ENCODE peak calls at places on chromosomes 2 and 18, in six cellular contexts. One of them, this sample, is unnamed.
A peak's percentile ranks its signal among the peaks of the same experiment; 100 is the strongest.

GRCh38 chr2:74440378-74441110 is 1.2 kb downstream of the RTKN start:
- DNase-seq in CD8-positive, alpha-beta T cell: peak; percentile 45
- DNase-seq in psoas muscle: peak; percentile 92
- DNase-seq in OCI-LY7: peak; percentile 58
- DNase-seq in endothelial cell of umbilical vein: peak; percentile 89
- DNase-seq in IMR-90: peak; percentile 81
- DNase-seq in this sample: no peak

GRCh38 chr2:119580550-119581072 is 36.4 kb downstream of the CFAP221 start:
- DNase-seq in IMR-90: no peak
- DNase-seq in OCI-LY7: no peak
- DNase-seq in psoas muscle: no peak
- DNase-seq in endothelial cell of umbilical vein: no peak
- DNase-seq in CD8-positive, alpha-beta T cell: no peak
- DNase-seq in this sample: no peak

GRCh38 chr2:186917866-186918265 is 68.9 kb upstream of the ZSWIM2 start:
- DNase-seq in psoas muscle: no peak
- DNase-seq in CD8-positive, alpha-beta T cell: no peak
- DNase-seq in endothelial cell of umbilical vein: no peak
- DNase-seq in IMR-90: no peak
- DNase-seq in OCI-LY7: no peak
- DNase-seq in this sample: no peak

GRCh38 chr18:65725421-65726050 is 25.3 kb upstream of the CDH7 start:
- DNase-seq in IMR-90: no peak
- DNase-seq in endothelial cell of umbilical vein: no peak
- DNase-seq in OCI-LY7: no peak
- DNase-seq in psoas muscle: no peak
- DNase-seq in CD8-positive, alpha-beta T cell: no peak
- DNase-seq in this sample: no peak

GRCh38 chr2:239459581-239459980 is 58.8 kb upstream of the HDAC4 start:
- DNase-seq in CD8-positive, alpha-beta T cell: no peak
- DNase-seq in endothelial cell of umbilical vein: no peak
- DNase-seq in IMR-90: no peak
- DNase-seq in OCI-LY7: no peak
- DNase-seq in psoas muscle: no peak
- DNase-seq in this sample: no peak

GRCh38 chr2:62814132-62814531 is 108.6 kb downstream of the EHBP1 start:
- DNase-seq in CD8-positive, alpha-beta T cell: no peak
- DNase-seq in psoas muscle: no peak
- DNase-seq in OCI-LY7: no peak
- DNase-seq in IMR-90: peak; percentile 76
- DNase-seq in endothelial cell of umbilical vein: no peak
- DNase-seq in this sample: no peak

GRCh38 chr2:26571316-26571715 is 69.8 kb downstream of the CIB4 start:
- DNase-seq in psoas muscle: no peak
- DNase-seq in endothelial cell of umbilical vein: no peak
- DNase-seq in CD8-positive, alpha-beta T cell: no peak
- DNase-seq in OCI-LY7: no peak
- DNase-seq in IMR-90: no peak
- DNase-seq in this sample: no peak

GRCh38 chr2:196040218-196040617 is 28.4 kb downstream of the DNAH7 start:
- DNase-seq in psoas muscle: no peak
- DNase-seq in IMR-90: no peak
- DNase-seq in CD8-positive, alpha-beta T cell: no peak
- DNase-seq in OCI-LY7: no peak
- DNase-seq in endothelial cell of umbilical vein: no peak
- DNase-seq in this sample: no peak

GRCh38 chr2:20525041-20526035 is 78.5 kb downstream of the RHOB start:
- DNase-seq in IMR-90: peak; percentile 68
- DNase-seq in CD8-positive, alpha-beta T cell: no peak
- DNase-seq in psoas muscle: peak; percentile 83
- DNase-seq in endothelial cell of umbilical vein: no peak
- DNase-seq in OCI-LY7: no peak
- DNase-seq in this sample: peak; percentile 78

GRCh38 chr2:132606649-132607048 is 63.4 kb downstream of the LYPD1 start:
- DNase-seq in endothelial cell of umbilical vein: no peak
- DNase-seq in psoas muscle: no peak
- DNase-seq in IMR-90: no peak
- DNase-seq in CD8-positive, alpha-beta T cell: no peak
- DNase-seq in OCI-LY7: no peak
- DNase-seq in this sample: no peak

GRCh38 chr2:1055014-1055595 is 104.5 kb downstream of the SNTG2 start:
- DNase-seq in psoas muscle: no peak
- DNase-seq in CD8-positive, alpha-beta T cell: no peak
- DNase-seq in endothelial cell of umbilical vein: no peak
- DNase-seq in OCI-LY7: no peak
- DNase-seq in IMR-90: peak; percentile 93
- DNase-seq in this sample: no peak

GRCh38 chr18:26617151-26617554 is 68.8 kb upstream of the KCTD1 start:
- DNase-seq in CD8-positive, alpha-beta T cell: no peak
- DNase-seq in IMR-90: peak; percentile 90
- DNase-seq in endothelial cell of umbilical vein: no peak
- DNase-seq in psoas muscle: no peak
- DNase-seq in OCI-LY7: no peak
- DNase-seq in this sample: no peak

GRCh38 chr2:71720283-71720560 is 266.9 kb downstream of the DYSF start:
- DNase-seq in endothelial cell of umbilical vein: no peak
- DNase-seq in psoas muscle: no peak
- DNase-seq in CD8-positive, alpha-beta T cell: no peak
- DNase-seq in IMR-90: no peak
- DNase-seq in OCI-LY7: no peak
- DNase-seq in this sample: no peak

GRCh38 chr18:37483221-37483971 is 82.2 kb downstream of the CELF4 start:
- DNase-seq in CD8-positive, alpha-beta T cell: no peak
- DNase-seq in IMR-90: peak; percentile 25
- DNase-seq in psoas muscle: no peak
- DNase-seq in endothelial cell of umbilical vein: peak; percentile 7
- DNase-seq in OCI-LY7: no peak
- DNase-seq in this sample: no peak

GRCh38 chr2:234595829-234596228 is 98.9 kb upstream of the ARL4C start:
- DNase-seq in IMR-90: peak; percentile 97
- DNase-seq in OCI-LY7: no peak
- DNase-seq in endothelial cell of umbilical vein: no peak
- DNase-seq in psoas muscle: no peak
- DNase-seq in CD8-positive, alpha-beta T cell: no peak
- DNase-seq in this sample: no peak

GRCh38 chr2:17857016-17857415 is 21.5 kb upstream of the KCNS3 start:
- DNase-seq in IMR-90: peak; percentile 18
- DNase-seq in endothelial cell of umbilical vein: no peak
- DNase-seq in OCI-LY7: no peak
- DNase-seq in CD8-positive, alpha-beta T cell: no peak
- DNase-seq in psoas muscle: no peak
- DNase-seq in this sample: no peak

GRCh38 chr2:187434342-187434785 is 13.7 kb downstream of the CALCRL start:
- DNase-seq in CD8-positive, alpha-beta T cell: no peak
- DNase-seq in OCI-LY7: no peak
- DNase-seq in endothelial cell of umbilical vein: peak; percentile 64
- DNase-seq in IMR-90: peak; percentile 34
- DNase-seq in psoas muscle: no peak
- DNase-seq in this sample: no peak

DNA sequence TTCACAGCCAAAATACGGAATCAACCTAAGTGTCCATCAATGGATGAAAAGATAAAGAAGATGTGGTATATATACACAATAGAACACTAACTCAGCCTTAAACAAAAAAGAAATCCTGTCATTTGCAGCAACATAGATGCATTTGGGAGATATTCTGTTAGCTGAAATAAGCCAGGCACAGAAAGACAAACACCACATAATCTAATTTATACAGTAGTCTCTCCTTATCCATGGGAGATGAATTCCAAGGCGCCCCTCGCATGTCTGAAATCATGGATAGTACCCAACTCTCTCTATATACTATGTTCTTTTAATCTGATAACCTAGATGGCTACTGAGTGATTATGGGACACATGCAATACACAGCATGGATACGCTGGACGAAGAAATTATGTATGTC is 39.6 kb downstream of the ORC4 start:
- DNase-seq in IMR-90: no peak
- DNase-seq in endothelial cell of umbilical vein: no peak
- DNase-seq in OCI-LY7: no peak
- DNase-seq in CD8-positive, alpha-beta T cell: no peak
- DNase-seq in psoas muscle: no peak
- DNase-seq in this sample: no peak
- H3K36me3 ChIP-seq in IMR-90: no peaks in the 10 kb centered on the region
- H3K36me3 ChIP-seq in endothelial cell of umbilical vein: no peaks in the 10 kb centered on the region
- H3K36me3 ChIP-seq in OCI-LY7: no peaks in the 10 kb centered on the region
- H3K36me3 ChIP-seq in CD8-positive, alpha-beta T cell: peaks cover 5% of the 10 kb centered on the region
- H3K36me3 ChIP-seq in psoas muscle: no peaks in the 10 kb centered on the region
- H3K36me3 ChIP-seq in this sample: no peaks in the 10 kb centered on the region

GRCh38 chr2:210224660-210225460 is at the start of gene ACADL:
- DNase-seq in OCI-LY7: no peak
- DNase-seq in CD8-positive, alpha-beta T cell: no peak
- DNase-seq in IMR-90: no peak
- DNase-seq in psoas muscle: peak; percentile 85
- DNase-seq in endothelial cell of umbilical vein: peak; percentile 5
- DNase-seq in this sample: no peak
- H3K27ac ChIP-seq in OCI-LY7: no peak within 1 kb of the TSS
- H3K27ac ChIP-seq in CD8-positive, alpha-beta T cell: no peak within 1 kb of the TSS
- H3K27ac ChIP-seq in IMR-90: no peak within 1 kb of the TSS
- H3K27ac ChIP-seq in psoas muscle: peak within 1 kb of the TSS; percentile 91
- H3K27ac ChIP-seq in endothelial cell of umbilical vein: no peak within 1 kb of the TSS
- H3K27ac ChIP-seq in this sample: peak within 1 kb of the TSS; percentile 94

DNA sequence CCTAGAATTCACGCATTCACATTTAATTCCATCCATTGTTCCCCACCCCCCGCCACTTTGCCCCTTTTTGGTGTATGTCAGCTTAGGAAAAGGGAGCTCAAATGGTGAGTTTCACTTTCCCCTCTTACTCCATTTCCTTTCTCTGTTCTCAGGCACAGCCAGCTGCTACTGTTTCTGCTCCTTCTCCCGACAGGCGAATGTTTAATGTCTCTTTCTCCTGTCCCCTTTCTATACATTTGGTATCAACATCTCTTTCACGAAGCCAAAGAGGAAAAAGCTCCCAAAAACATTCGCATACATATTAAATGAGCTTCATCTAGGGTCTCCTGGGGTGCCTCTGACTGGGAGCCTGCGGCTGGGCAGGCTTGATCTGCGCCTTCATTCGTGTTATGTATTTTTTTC is 124.2 kb upstream of the SATB2 start:
- DNase-seq in OCI-LY7: no peak
- DNase-seq in CD8-positive, alpha-beta T cell: no peak
- DNase-seq in IMR-90: peak; percentile 11
- DNase-seq in psoas muscle: no peak
- DNase-seq in endothelial cell of umbilical vein: peak; percentile 19
- DNase-seq in this sample: no peak
- H3K4me3 ChIP-seq in OCI-LY7: no peak overlapping the region
- H3K4me3 ChIP-seq in CD8-positive, alpha-beta T cell: no peak overlapping the region
- H3K4me3 ChIP-seq in IMR-90: peak overlapping the region; percentile 49
- H3K4me3 ChIP-seq in psoas muscle: peak overlapping the region; percentile 56
- H3K4me3 ChIP-seq in endothelial cell of umbilical vein: peak overlapping the region; percentile 23
- H3K4me3 ChIP-seq in this sample: peak overlapping the region; percentile 14

DNA sequence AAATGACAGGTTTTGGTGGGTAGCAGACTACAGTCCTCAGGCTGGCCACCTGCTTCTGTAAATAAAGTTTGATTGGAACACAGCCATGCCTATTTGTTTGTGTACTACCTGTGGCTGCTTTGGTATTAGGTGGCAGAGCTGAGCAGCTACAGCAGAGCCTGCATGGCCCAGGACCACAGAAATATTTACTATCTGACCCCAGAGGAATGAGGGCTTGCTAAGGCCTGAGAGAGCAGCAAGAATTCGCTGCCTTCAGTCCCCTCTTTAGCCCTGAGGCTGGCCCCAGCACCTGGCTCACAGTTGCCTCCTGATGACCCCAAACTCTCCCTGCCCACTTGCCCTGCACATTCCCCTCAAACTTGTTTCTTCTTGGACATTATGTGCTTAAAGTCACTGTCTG is 32.5 kb downstream of the POLR1A start:
- DNase-seq in OCI-LY7: no peak
- DNase-seq in psoas muscle: no peak
- DNase-seq in endothelial cell of umbilical vein: no peak
- DNase-seq in IMR-90: no peak
- DNase-seq in CD8-positive, alpha-beta T cell: no peak
- DNase-seq in this sample: no peak
- H3K36me3 ChIP-seq in OCI-LY7: peaks cover 96% of the 10 kb centered on the region
- H3K36me3 ChIP-seq in psoas muscle: peaks cover 11% of the 10 kb centered on the region
- H3K36me3 ChIP-seq in endothelial cell of umbilical vein: peaks cover 25% of the 10 kb centered on the region
- H3K36me3 ChIP-seq in IMR-90: peaks cover 62% of the 10 kb centered on the region
- H3K36me3 ChIP-seq in CD8-positive, alpha-beta T cell: peaks cover 20% of the 10 kb centered on the region
- H3K36me3 ChIP-seq in this sample: peaks cover 31% of the 10 kb centered on the region

GRCh38 chr18:2002178-2002577 is 569.1 kb downstream of the METTL4 start:
- DNase-seq in endothelial cell of umbilical vein: no peak
- DNase-seq in OCI-LY7: no peak
- DNase-seq in psoas muscle: peak; percentile 31
- DNase-seq in CD8-positive, alpha-beta T cell: no peak
- DNase-seq in IMR-90: no peak
- DNase-seq in this sample: no peak
- H3K27ac ChIP-seq in endothelial cell of umbilical vein: no peak overlapping the region
- H3K27ac ChIP-seq in OCI-LY7: no peak overlapping the region
- H3K27ac ChIP-seq in psoas muscle: no peak overlapping the region
- H3K27ac ChIP-seq in CD8-positive, alpha-beta T cell: no peak overlapping the region
- H3K27ac ChIP-seq in IMR-90: no peak overlapping the region
- H3K27ac ChIP-seq in this sample: no peak overlapping the region

GRCh38 chr2:120735750-120736170 is at the start of gene GLI2:
- DNase-seq in endothelial cell of umbilical vein: peak; percentile 63
- DNase-seq in IMR-90: peak; percentile 87
- DNase-seq in OCI-LY7: no peak
- DNase-seq in CD8-positive, alpha-beta T cell: peak; percentile 8
- DNase-seq in psoas muscle: peak; percentile 86
- DNase-seq in this sample: no peak
- H3K4me3 ChIP-seq in endothelial cell of umbilical vein: no peak within 1 kb of the TSS
- H3K4me3 ChIP-seq in IMR-90: peak within 1 kb of the TSS; percentile 93
- H3K4me3 ChIP-seq in OCI-LY7: no peak within 1 kb of the TSS
- H3K4me3 ChIP-seq in CD8-positive, alpha-beta T cell: no peak within 1 kb of the TSS
- H3K4me3 ChIP-seq in psoas muscle: peak within 1 kb of the TSS; percentile 69
- H3K4me3 ChIP-seq in this sample: peak within 1 kb of the TSS; percentile 67

GRCh38 chr2:54617409-54617808 is 106.1 kb upstream of the EML6 start:
- DNase-seq in psoas muscle: no peak
- DNase-seq in OCI-LY7: no peak
- DNase-seq in CD8-positive, alpha-beta T cell: no peak
- DNase-seq in endothelial cell of umbilical vein: no peak
- DNase-seq in IMR-90: no peak
- DNase-seq in this sample: no peak
- H3K36me3 ChIP-seq in psoas muscle: peaks cover 3% of the 10 kb centered on the region
- H3K36me3 ChIP-seq in OCI-LY7: peaks cover 93% of the 10 kb centered on the region
- H3K36me3 ChIP-seq in CD8-positive, alpha-beta T cell: peaks cover 52% of the 10 kb centered on the region
- H3K36me3 ChIP-seq in endothelial cell of umbilical vein: peaks cover 35% of the 10 kb centered on the region
- H3K36me3 ChIP-seq in IMR-90: peaks cover 41% of the 10 kb centered on the region
- H3K36me3 ChIP-seq in this sample: peaks cover 37% of the 10 kb centered on the region